ENCODE peak calls at places on chromosomes 5 and 9, in five cellular contexts. K, C, M, Z and D are unnamed samples.

GRCh38 chr9:99172129-99173091 is 49.3 kb downstream of the ALG2 start:
- DNase-seq in K (no peak), C (no peak), M (no peak), Z (no peak), D (no peak)

GRCh38 chr5:138985256-138985655 is 110.1 kb upstream of the LRRTM2 start:
- DNase-seq in K (no peak), C (no peak), M (peak; percentile 44), Z (peak; percentile 72), D (no peak)

GRCh38 chr5:33361781-33362180 is 79.0 kb upstream of the TARS1 start:
- DNase-seq in K (peak; percentile 55), C (no peak), M (no peak), Z (no peak), D (no peak)

GRCh38 chr9:113645972-113646241 is 182.4 kb downstream of the RGS3 start:
- DNase-seq in K (no peak), C (no peak), M (no peak), Z (no peak), D (no peak)

GRCh38 chr5:120808606-120809005 is 344.5 kb downstream of the PRR16 start:
- DNase-seq in K (no peak), C (no peak), M (peak; percentile 36), Z (peak; percentile 53), D (no peak)

GRCh38 chr9:93826905-93827544 is 128.1 kb downstream of the BARX1 start:
- DNase-seq in K (no peak), C (peak; percentile 33), M (no peak), Z (no peak), D (no peak)

GRCh38 chr5:154714271-154714986 is 40.7 kb upstream of the LARP1 start:
- DNase-seq in K (peak; percentile 17), C (peak; percentile 28), M (peak; percentile 77), Z (peak; percentile 47), D (no peak)

GRCh38 chr5:113340537-113340936 is 94.3 kb downstream of the TSSK1B start:
- DNase-seq in K (peak; percentile 39), C (peak; percentile 46), M (no peak), Z (no peak), D (no peak)

GRCh38 chr5:95924720-95925119 is 36.9 kb downstream of the ELL2 start:
- DNase-seq in K (peak; percentile 31), C (no peak), M (peak; percentile 60), Z (no peak), D (no peak)

GRCh38 chr9:11206925-11207324 is 594.1 kb upstream of the PTPRD start:
- DNase-seq in K (no peak), C (no peak), M (no peak), Z (no peak), D (no peak)

GRCh38 chr9:100474082-100474949 is 1.4 kb downstream of the TMEFF1 start:
- DNase-seq in K (no peak), C (peak; percentile 54), M (no peak), Z (no peak), D (no peak)

GRCh38 chr5:136108131-136108739 is 24.4 kb upstream of the SMAD5 start:
- DNase-seq in K (no peak), C (no peak), M (no peak), Z (no peak), D (no peak)

GRCh38 chr5:43769576-43770352 is 166.8 kb downstream of the NNT start:
- DNase-seq in K (peak; percentile 98), C (no peak), M (peak; percentile 91), Z (peak; percentile 15), D (no peak)

GRCh38 chr5:95916687-95917085 is 45.0 kb downstream of the ELL2 start:
- DNase-seq in K (peak; percentile 32), C (no peak), M (no peak), Z (no peak), D (no peak)

GRCh38 chr5:117955831-117956230 is 1032.5 kb downstream of the DTWD2 start:
- DNase-seq in K (no peak), C (no peak), M (no peak), Z (no peak), D (no peak)

GRCh38 chr5:145479271-145479670 is 355.9 kb downstream of the PRELID2 start:
- DNase-seq in K (peak; percentile 24), C (peak; percentile 29), M (no peak), Z (peak; percentile 65), D (no peak)

GRCh38 chr9:134034215-134035040 is 9.1 kb downstream of the BRD3OS start:
- DNase-seq in K (no peak), C (no peak), M (no peak), Z (no peak), D (no peak)

GRCh38 chr5:37838933-37839341 is 904 bp downstream of the GDNF start:
- DNase-seq in K (no peak), C (peak; percentile 56), M (no peak), Z (no peak), D (no peak)

GRCh38 chr9:4287386-4287785 is 12.5 kb downstream of the GLIS3 start:
- DNase-seq in K (no peak), C (no peak), M (no peak), Z (no peak), D (no peak)

GRCh38 chr5:111626473-111627166 is 114.3 kb upstream of the STARD4 start:
- DNase-seq in K (no peak), C (no peak), M (no peak), Z (no peak), D (no peak)

GRCh38 chr5:56172225-56172624 is 60.9 kb downstream of the ANKRD55 start:
- DNase-seq in K (peak; percentile 92), C (no peak), M (peak; percentile 59), Z (peak; percentile 67), D (no peak)

GRCh38 chr5:62771331-62771730 is 192.7 kb downstream of the LRRC70 start:
- DNase-seq in K (no peak), C (no peak), M (no peak), Z (no peak), D (no peak)

GRCh38 chr5:131252824-131253171 is 11.1 kb upstream of the CDC42SE2 start:
- DNase-seq in K (no peak), C (no peak), M (no peak), Z (no peak), D (peak; percentile 94)

GRCh38 chr9:127884427-127884911 is 7.0 kb upstream of the AK1 start:
- DNase-seq in K (no peak), C (no peak), M (no peak), Z (no peak), D (no peak)

GRCh38 chr5:149372041-149372805 is 6.9 kb downstream of the IL17B start:
- DNase-seq in K (no peak), C (no peak), M (no peak), Z (no peak), D (no peak)

GRCh38 chr9:738209-738915 is 103.1 kb upstream of the DMRT1 start:
- DNase-seq in K (peak; percentile 78), C (no peak), M (peak; percentile 98), Z (peak; percentile 99), D (no peak)

GRCh38 chr9:74036549-74037231 is 460.4 kb upstream of the RORB start:
- DNase-seq in K (peak; percentile 45), C (no peak), M (no peak), Z (peak; percentile 54), D (peak; percentile 95)

GRCh38 chr5:109053995-109054417 is 306.3 kb downstream of the FER start:
- DNase-seq in K (peak; percentile 82), C (no peak), M (peak; percentile 92), Z (peak; percentile 77), D (no peak)

GRCh38 chr9:124282442-124283231 is 24.9 kb downstream of the NEK6 start:
- DNase-seq in K (peak; percentile 97), C (no peak), M (peak; percentile 79), Z (peak; percentile 89), D (no peak)

GRCh38 chr5:80935811-80936385 is 24.3 kb upstream of the RASGRF2 start:
- DNase-seq in K (no peak), C (peak; percentile 68), M (no peak), Z (no peak), D (no peak)

GRCh38 chr5:80937591-80937990 is 22.6 kb upstream of the RASGRF2 start:
- DNase-seq in K (no peak), C (no peak), M (peak; percentile 31), Z (peak; percentile 27), D (no peak)

GRCh38 chr5:80941496-80941895 is 18.7 kb upstream of the RASGRF2 start:
- DNase-seq in K (no peak), C (no peak), M (no peak), Z (no peak), D (no peak)
- H3K4me3 ChIP-seq in K (no peak overlapping the region), C (no peak overlapping the region), M (no peak overlapping the region), Z (no peak overlapping the region), D (no peak overlapping the region)

GRCh38 chr5:83513491-83513890 is 41.9 kb downstream of the VCAN start:
- DNase-seq in K (peak; percentile 31), C (no peak), M (no peak), Z (peak; percentile 66), D (no peak)
- H3K4me3 ChIP-seq in K (no peak overlapping the region), C (no peak overlapping the region), M (no peak overlapping the region), Z (no peak overlapping the region), D (no peak overlapping the region)

DNA sequence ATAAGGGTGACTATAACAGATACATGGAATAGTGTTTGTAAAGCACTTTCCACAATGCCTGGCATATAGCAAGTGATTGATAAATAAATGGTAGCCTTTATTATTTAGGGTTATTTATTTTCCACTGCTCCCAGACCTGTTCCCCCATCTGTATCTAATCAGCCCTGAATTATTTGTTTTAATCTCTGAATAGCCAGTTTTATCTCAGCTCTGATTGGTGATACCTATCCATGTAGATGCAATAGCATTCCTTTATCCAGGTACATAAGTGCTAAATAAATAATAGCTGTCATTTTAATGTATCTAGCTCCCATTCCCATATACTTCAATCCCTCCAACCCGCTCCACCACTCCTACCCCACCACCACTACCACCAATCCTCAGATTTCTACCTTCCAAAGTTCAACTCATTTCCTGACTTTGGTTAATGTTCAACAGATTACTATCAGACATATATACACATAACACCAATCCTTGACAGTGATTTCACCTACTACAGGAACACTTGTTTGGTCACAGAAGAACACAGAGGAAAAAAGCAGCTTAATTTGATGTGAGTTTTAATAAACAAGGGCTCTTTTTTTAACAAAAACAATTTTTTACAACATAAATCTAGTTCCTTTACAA is 14.0 kb downstream of the PRKAA1 start:
- DNase-seq in K (no peak), C (no peak), M (no peak), Z (no peak), D (no peak)
- H3K4me3 ChIP-seq in K (no peak overlapping the region), C (no peak overlapping the region), M (no peak overlapping the region), Z (no peak overlapping the region), D (no peak overlapping the region)

DNA sequence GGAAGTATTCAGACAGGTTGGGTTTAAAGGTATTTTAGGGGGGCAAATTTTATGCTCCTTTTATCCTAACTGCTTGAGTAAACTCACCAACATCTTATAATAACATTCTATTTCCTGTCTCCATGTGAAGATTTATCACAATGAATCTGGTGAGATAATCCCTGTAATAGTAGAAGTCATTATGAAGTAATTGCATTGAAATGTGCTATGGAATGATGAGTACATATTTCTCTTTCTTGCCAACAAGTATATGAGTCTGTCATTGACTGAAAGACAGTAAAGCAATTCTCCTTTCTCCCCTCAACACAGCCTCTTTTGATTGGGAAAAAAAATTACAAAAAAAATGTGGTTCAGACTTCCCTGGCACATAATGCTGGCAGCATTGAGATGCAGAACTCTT is 459.2 kb upstream of the RGMB start:
- DNase-seq in K (peak; percentile 34), C (no peak), M (peak; percentile 92), Z (peak; percentile 94), D (no peak)
- H3K4me3 ChIP-seq in K (no peak overlapping the region), C (no peak overlapping the region), M (no peak overlapping the region), Z (no peak overlapping the region), D (no peak overlapping the region)

DNA sequence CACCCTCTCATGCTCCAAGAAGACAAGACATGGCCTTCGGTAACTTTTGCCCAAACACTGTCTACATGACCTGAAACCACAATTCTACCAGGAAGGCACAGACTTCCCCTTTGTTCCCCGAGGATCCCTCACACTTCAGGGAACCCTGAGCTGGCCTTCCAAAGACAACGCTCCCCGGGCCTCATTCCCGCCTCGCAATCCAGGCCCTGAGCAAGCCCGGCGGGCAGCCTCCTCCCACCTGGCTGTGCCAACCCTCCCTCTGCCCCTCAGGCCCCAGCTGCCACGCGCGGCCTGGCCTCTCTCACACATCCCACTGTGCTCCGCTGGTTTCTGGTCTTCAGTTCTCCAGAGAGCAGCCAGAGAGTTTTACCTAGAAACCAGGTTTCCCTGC is 7.3 kb downstream of the QSOX2 start:
- DNase-seq in K (no peak), C (no peak), M (no peak), Z (no peak), D (no peak)
- H3K4me3 ChIP-seq in K (no peak overlapping the region), C (no peak overlapping the region), M (no peak overlapping the region), Z (no peak overlapping the region), D (no peak overlapping the region)